ENCODE peak calls at places on chromosomes 11 and 22, in six cellular contexts. U, R, W, J, F and E are unnamed samples.

GRCh38 chr22:22235564-22235963 is 9.0 kb upstream of the VPREB1 start:
- DNase-seq in J (peak; percentile 50), F (no peak), R (peak; percentile 22), W (no peak), U (no peak), E (no peak)

GRCh38 chr22:32926600-32926999 is 125.1 kb downstream of the TIMP3 start:
- DNase-seq in W (no peak), R (no peak), F (peak; percentile 34), U (no peak), J (no peak), E (no peak)

GRCh38 chr22:46238541-46238940 is 11.6 kb downstream of the CDPF1 start:
- DNase-seq in J (no peak), W (no peak), R (no peak), U (no peak), F (no peak), E (no peak)

GRCh38 chr11:116595305-116595880 is 177.4 kb downstream of the BUD13 start:
- DNase-seq in F (no peak), U (no peak), J (no peak), R (no peak), W (no peak), E (no peak)

GRCh38 chr11:80173487-80174136 is 732.8 kb upstream of the TENM4 start:
- DNase-seq in R (no peak), W (no peak), F (no peak), J (no peak), U (no peak), E (no peak)

GRCh38 chr22:26321469-26321913 is 107.6 kb upstream of the ASPHD2 start:
- DNase-seq in F (peak; percentile 45), U (no peak), J (no peak), R (no peak), W (no peak), E (no peak)

GRCh38 chr11:11980841-11981308 is 27.6 kb downstream of the DKK3 start:
- DNase-seq in R (no peak), U (no peak), F (peak; percentile 55), W (no peak), J (no peak), E (no peak)

GRCh38 chr11:69234171-69234570 is 59.8 kb upstream of the MYEOV start:
- DNase-seq in F (no peak), J (no peak), R (no peak), W (no peak), U (no peak), E (peak; percentile 52)

GRCh38 chr11:3879216-3879966 is 23.9 kb downstream of the STIM1 start:
- DNase-seq in U (no peak), J (no peak), F (no peak), R (no peak), W (no peak), E (no peak)

GRCh38 chr11:45301537-45302246 is 15.6 kb upstream of the SYT13 start:
- DNase-seq in R (no peak), W (no peak), F (no peak), U (no peak), J (no peak), E (no peak)

GRCh38 chr11:95575517-95575916 is 214.1 kb downstream of the FAM76B start:
- DNase-seq in R (no peak), W (no peak), F (no peak), U (no peak), J (no peak), E (no peak)

GRCh38 chr11:24082241-24082640 is 414.6 kb upstream of the LUZP2 start:
- DNase-seq in J (no peak), U (no peak), R (no peak), F (peak; percentile 66), W (no peak), E (no peak)

GRCh38 chr22:37016134-37016910 is 2.9 kb downstream of the TST start:
- DNase-seq in F (no peak), U (peak; percentile 45), J (no peak), R (no peak), W (no peak), E (no peak)

GRCh38 chr11:47913569-47914244 is 65.6 kb upstream of the NUP160 start:
- DNase-seq in R (no peak), J (no peak), W (no peak), F (no peak), U (no peak), E (no peak)

GRCh38 chr22:23539135-23539838 is 40.8 kb downstream of the IGLL1 start:
- DNase-seq in F (peak; percentile 69), J (peak; percentile 50), R (peak; percentile 86), W (peak; percentile 20), U (peak; percentile 67), E (peak; percentile 79)

GRCh38 chr11:108239076-108239475 is 16.2 kb downstream of the ATM start:
- DNase-seq in U (no peak), R (no peak), J (no peak), W (no peak), F (no peak), E (no peak)

GRCh38 chr11:76918941-76919386 is 58.2 kb downstream of the ACER3 start:
- DNase-seq in U (no peak), R (peak; percentile 73), W (no peak), J (no peak), F (peak; percentile 78), E (no peak)

GRCh38 chr11:108135845-108136599 is 14.7 kb downstream of the ACAT1 start:
- DNase-seq in R (no peak), F (peak; percentile 10), W (no peak), J (peak; percentile 23), U (no peak), E (no peak)

GRCh38 chr22:30182365-30182764 is 64.2 kb downstream of the LIF start:
- DNase-seq in J (no peak), U (no peak), F (peak; percentile 52), W (no peak), R (peak; percentile 39), E (no peak)

GRCh38 chr11:112694813-112695212 is 266.4 kb upstream of the NCAM1 start:
- DNase-seq in F (no peak), J (no peak), U (no peak), W (no peak), R (no peak), E (no peak)

GRCh38 chr11:17739945-17740338 is 5.4 kb downstream of the KCNC1 start:
- DNase-seq in U (no peak), J (no peak), W (no peak), F (no peak), R (no peak), E (no peak)

GRCh38 chr11:14449302-14449714 is 50.3 kb downstream of the COPB1 start:
- DNase-seq in F (no peak), J (no peak), W (no peak), U (no peak), R (no peak), E (no peak)

GRCh38 chr22:35842954-35843353 is 125.3 kb downstream of the APOL5 start:
- DNase-seq in U (no peak), F (peak; percentile 36), R (peak; percentile 55), J (no peak), W (no peak), E (no peak)

GRCh38 chr11:67626970-67627369 is 2.8 kb downstream of the NUDT8 start:
- DNase-seq in R (no peak), W (no peak), U (no peak), J (no peak), F (no peak), E (no peak)

GRCh38 chr22:28980326-28980725 is 81.3 kb downstream of the C22orf31 start:
- DNase-seq in U (no peak), J (no peak), R (no peak), F (no peak), W (no peak), E (no peak)

GRCh38 chr11:34356576-34356917 is 1.3 kb downstream of the ABTB2 start:
- DNase-seq in U (peak; percentile 34), R (peak; percentile 8), W (no peak), J (no peak), F (peak; percentile 33), E (no peak)

GRCh38 chr11:114073506-114074381 is 14.2 kb downstream of the ZBTB16 start:
- DNase-seq in R (no peak), U (no peak), J (no peak), W (no peak), F (no peak), E (no peak)
- TF ChIP-seq POLR2A in R (no peak), U (no peak), J (no peak), W (no peak), F (no peak), E (no peak)

GRCh38 chr11:72712168-72712721 is 38.0 kb upstream of the PDE2A start:
- DNase-seq in J (no peak), W (no peak), R (no peak), F (no peak), U (peak; percentile 60), E (no peak)
- TF ChIP-seq POLR2A in J (no peak), W (no peak), R (no peak), F (no peak), U (no peak), E (no peak)

DNA sequence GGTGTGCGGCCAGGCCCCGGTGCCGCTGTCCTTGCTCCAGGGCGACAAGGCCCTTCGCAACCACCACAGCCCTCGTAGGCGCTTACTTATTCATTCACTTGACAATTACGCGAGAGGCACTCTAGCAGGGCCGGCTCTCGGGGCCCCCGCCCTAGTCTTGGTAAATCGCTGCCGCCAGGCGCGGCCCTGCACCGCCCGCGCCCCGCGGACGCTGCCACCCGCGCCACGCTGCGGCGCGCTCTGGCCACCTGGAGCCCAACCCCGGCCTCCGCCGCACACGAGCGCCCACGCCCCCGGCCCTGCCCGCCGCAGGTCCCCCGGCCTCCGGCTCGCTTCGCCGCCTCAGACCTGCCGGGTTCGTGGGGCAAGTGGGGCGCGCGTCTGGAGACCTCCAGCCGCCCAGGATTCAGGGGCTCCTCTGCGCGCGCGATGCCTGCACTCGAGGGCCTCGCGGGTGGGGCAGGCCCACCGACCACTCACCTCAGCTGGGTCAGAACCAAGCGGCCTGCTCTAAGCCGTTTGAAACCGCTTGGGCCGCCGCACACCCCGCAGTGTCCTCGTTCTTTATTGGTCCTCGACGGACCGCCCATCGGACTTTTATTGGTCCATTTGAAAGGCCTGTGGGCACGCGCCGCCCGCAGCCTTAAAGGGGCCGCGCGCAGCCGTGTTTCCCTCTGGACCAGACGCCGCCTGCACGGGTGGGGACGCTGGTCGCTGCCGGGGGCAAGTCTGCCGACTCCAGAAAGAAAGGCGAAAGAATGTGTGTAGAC is at the start of gene CKAP5:
- DNase-seq in F (peak; percentile 87), U (peak; percentile 90), W (peak; percentile 65), J (peak; percentile 91), R (peak; percentile 94), E (peak; percentile 88)
- TF ChIP-seq POLR2A in F (peak; percentile 59), U (peak; percentile 69), W (peak; percentile 29), J (peak; percentile 59), R (peak; percentile 78), E (no peak)

DNA sequence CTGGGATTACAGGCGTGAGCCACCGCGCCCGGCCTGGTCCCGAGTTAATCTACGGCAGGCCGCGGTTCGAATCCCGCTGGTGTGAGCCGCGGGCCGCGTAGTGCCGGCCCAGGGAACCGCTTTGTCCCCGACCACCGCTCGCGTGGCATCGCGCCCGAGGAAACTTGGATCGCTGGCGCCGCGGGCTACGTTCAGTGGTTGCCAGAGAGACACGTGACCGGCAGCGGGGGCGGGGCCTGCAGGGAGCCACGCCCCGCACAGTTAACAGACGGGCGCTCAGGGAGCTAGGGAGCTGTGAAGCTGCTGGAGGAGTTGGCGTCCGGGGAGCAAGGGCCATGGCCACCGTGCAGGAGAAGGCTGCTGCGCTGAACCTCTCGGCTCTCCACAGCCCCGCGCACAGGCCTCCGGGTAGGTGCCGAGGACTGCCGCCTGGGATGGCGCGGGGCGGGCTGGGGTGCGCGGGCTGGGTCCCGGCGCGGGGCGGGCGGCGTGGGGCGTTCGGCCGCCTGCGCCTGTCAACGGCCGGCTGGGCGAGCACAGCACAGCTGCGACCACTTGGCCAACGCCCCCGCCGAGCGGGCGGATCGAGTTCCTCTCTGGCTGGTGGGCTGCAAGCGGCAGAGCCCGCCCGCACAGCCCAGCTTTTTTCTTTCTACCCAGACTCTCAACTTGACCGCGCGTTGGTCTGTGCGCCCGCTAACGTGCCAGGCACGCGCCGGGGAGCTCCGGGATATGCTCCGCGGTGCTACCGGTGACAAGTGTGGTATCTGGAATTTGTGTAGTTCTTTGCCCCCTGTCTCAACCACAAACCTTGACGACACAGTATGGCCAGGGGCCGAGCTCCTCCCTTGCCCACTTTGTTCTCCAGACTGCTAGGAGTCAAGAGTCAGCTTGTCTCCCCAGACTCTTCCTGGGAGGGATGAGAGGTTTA is at the start of gene DEPDC7:
- DNase-seq in W (peak; percentile 13), R (peak; percentile 69), U (peak; percentile 85), J (peak; percentile 33), F (peak; percentile 82), E (peak; percentile 81)
- TF ChIP-seq POLR2A in W (peak; percentile 16), R (no peak), U (no peak), J (no peak), F (no peak), E (no peak)